ENCODE peak calls at places on chromosomes 12 and 14, in four cellular contexts. I, T, C and X are unnamed samples.

GRCh38 chr12:115640929-115641328 is 636.6 kb downstream of the MED13L start:
- DNase-seq in I (no peak), C (no peak), T (no peak), X (no peak)

GRCh38 chr14:53055003-53055402 is 98.1 kb downstream of the DDHD1 start:
- DNase-seq in C (no peak), T (peak), I (peak), X (peak)

GRCh38 chr14:23514009-23514962 is 37.3 kb downstream of the ZFHX2 start:
- DNase-seq in C (no peak), T (no peak), I (no peak), X (no peak)

GRCh38 chr12:21826549-21826940 is 52.0 kb upstream of the KCNJ8 start:
- DNase-seq in I (no peak), C (no peak), T (no peak), X (no peak)

GRCh38 chr14:39229222-39229543 is 4.5 kb upstream of the MIA2 start:
- DNase-seq in T (no peak), C (no peak), I (peak), X (no peak)

GRCh38 chr14:43778956-43779639 is 728.0 kb downstream of the FSCB start:
- DNase-seq in C (no peak), T (no peak), I (no peak), X (no peak)

GRCh38 chr12:46387697-46388096 is 15.1 kb upstream of the SLC38A2 start:
- DNase-seq in T (no peak), I (peak), C (peak), X (no peak)

GRCh38 chr14:51056431-51056830 is 38.5 kb downstream of the TRIM9 start:
- DNase-seq in T (no peak), I (no peak), C (no peak), X (no peak)

GRCh38 chr14:53412819-53413664 is 259.9 kb upstream of the DDHD1 start:
- DNase-seq in T (peak), I (peak), C (peak), X (no peak)

GRCh38 chr12:58519839-58520238 is 400.5 kb downstream of the LRIG3 start:
- DNase-seq in I (no peak), C (no peak), T (no peak), X (no peak)

GRCh38 chr12:6852651-6853354 is 853 bp downstream of the USP5 start:
- DNase-seq in T (no peak), C (peak), I (peak), X (no peak)

GRCh38 chr12:65754744-65755595 is 69.3 kb upstream of the HMGA2 start:
- DNase-seq in C (peak), I (no peak), T (no peak), X (no peak)

GRCh38 chr12:53775478-53776145 is 23.8 kb upstream of the CISTR start:
- DNase-seq in I (no peak), T (no peak), C (no peak), X (no peak)

GRCh38 chr14:37599527-37600368 is 4.3 kb downstream of the TTC6 start:
- DNase-seq in C (peak), I (no peak), T (no peak), X (no peak)

GRCh38 chr14:96145116-96145864 is 59.3 kb upstream of the BDKRB2 start:
- DNase-seq in C (no peak), I (no peak), T (no peak), X (no peak)

GRCh38 chr12:108611884-108612415 is 14.1 kb upstream of the TMEM119 start:
- DNase-seq in I (peak), C (peak), T (no peak), X (peak)

GRCh38 chr14:75562048-75562447 is 16.4 kb upstream of the FLVCR2 start:
- DNase-seq in I (no peak), T (no peak), C (no peak), X (no peak)

GRCh38 chr12:79524507-79525148 is 166.1 kb downstream of the PAWR start:
- DNase-seq in I (no peak), C (no peak), T (no peak), X (no peak)

GRCh38 chr12:93186131-93186530 is 191.6 kb upstream of the NUDT4 start:
- DNase-seq in C (no peak), T (no peak), I (no peak), X (no peak)

GRCh38 chr12:114933428-114934160 is 249.6 kb upstream of the TBX3 start:
- DNase-seq in I (no peak), C (peak), T (peak), X (peak)

GRCh38 chr12:47094804-47095203 is 15.0 kb upstream of the AMIGO2 start:
- DNase-seq in I (no peak), C (no peak), T (no peak), X (no peak)

GRCh38 chr12:114794049-114794558 is 110.1 kb upstream of the TBX3 start:
- DNase-seq in I (no peak), C (no peak), T (no peak), X (no peak)

GRCh38 chr12:63991036-63991547 is 146.6 kb downstream of the SRGAP1 start:
- DNase-seq in I (no peak), C (no peak), T (no peak), X (no peak)

GRCh38 chr12:5505751-5506150 is 73.8 kb downstream of the NTF3 start:
- DNase-seq in C (peak), T (no peak), I (no peak), X (no peak)

GRCh38 chr12:38711055-38711454 is 194.3 kb downstream of the CPNE8 start:
- DNase-seq in T (no peak), C (no peak), I (no peak), X (no peak)

GRCh38 chr12:64946132-64946829 is 121.8 kb downstream of the TBC1D30 start:
- DNase-seq in T (no peak), C (no peak), I (no peak), X (no peak)

GRCh38 chr14:77979666-77980351 is 179.9 kb downstream of the ADCK1 start:
- DNase-seq in C (peak), I (peak), T (no peak), X (no peak)

GRCh38 chr12:68317047-68317667 is 15.0 kb downstream of the MDM1 start:
- DNase-seq in I (peak), C (no peak), T (no peak), X (peak)

GRCh38 chr12:2523317-2523716 is 271.5 kb upstream of the FKBP4 start:
- DNase-seq in C (no peak), I (no peak), T (no peak), X (no peak)

GRCh38 chr14:43900173-43900655 is 606.9 kb downstream of the FSCB start:
- DNase-seq in C (peak), I (no peak), T (no peak), X (no peak)

GRCh38 chr14:88426271-88426670 is 40.8 kb downstream of the SPATA7 start:
- DNase-seq in I (no peak), C (no peak), T (no peak), X (no peak)

GRCh38 chr12:98644712-98645571 is at the start of the genes APAF1 and IKBIP:
- DNase-seq in T (peak), I (peak), C (peak), X (peak)

GRCh38 chr14:56811596-56812363 is 1.5 kb upstream of the OTX2 start:
- DNase-seq in T (no peak), I (no peak), C (peak), X (no peak)
- H3K4me3 ChIP-seq in T (no peak), I (no peak), C (peak), X (no peak)

GRCh38 chr14:32932302-32932920 is 6.3 kb upstream of the NPAS3 start:
- DNase-seq in I (no peak), T (no peak), C (no peak), X (no peak)

GRCh38 chr14:32932921-32933622 is 5.6 kb upstream of the NPAS3 start:
- DNase-seq in I (no peak), T (no peak), C (peak), X (no peak)

GRCh38 chr14:32933623-32933942 is 5.1 kb upstream of the NPAS3 start:
- DNase-seq in I (no peak), C (no peak), T (no peak), X (no peak)

GRCh38 chr14:32933943-32934890 is 4.5 kb upstream of the NPAS3 start:
- DNase-seq in I (no peak), C (peak), T (no peak), X (no peak)

DNA sequence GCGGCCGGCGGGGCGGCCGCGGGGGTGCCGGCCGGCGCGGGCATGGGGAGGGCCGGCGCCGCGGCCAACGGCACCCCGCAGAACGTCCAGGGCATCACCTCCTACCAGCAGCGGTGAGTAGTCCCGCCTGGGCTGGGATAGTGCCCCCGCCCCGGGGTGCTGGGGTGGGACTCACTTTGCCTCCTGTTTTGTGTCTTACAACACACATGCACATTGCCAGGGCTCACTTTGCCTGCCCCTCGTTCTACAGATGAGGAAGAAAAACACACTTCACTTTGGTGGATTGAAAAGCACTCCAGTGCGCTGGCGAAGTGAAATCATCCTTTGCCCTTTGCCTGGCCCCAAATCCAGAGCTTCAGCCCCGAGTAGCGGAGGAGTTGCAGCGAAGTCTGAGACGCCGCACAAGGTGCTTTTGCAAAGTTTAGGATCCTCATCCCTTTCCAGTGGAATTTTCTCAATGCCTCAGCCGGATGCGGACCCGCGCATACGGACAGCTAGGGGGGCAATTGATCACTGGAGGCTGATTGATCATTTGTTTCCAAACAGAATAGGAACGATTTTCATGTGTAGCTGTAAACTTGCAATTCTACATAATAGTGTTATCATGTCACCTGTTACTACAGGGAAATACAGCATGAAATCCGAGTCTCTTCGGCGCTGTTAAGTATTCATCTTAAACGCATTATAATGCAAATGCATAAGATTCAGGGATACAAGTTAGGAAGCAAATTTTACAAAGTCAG is 3.6 kb upstream of the NPAS3 start:
- DNase-seq in T (no peak), I (no peak), C (peak), X (no peak)
- H3K4me3 ChIP-seq in T (peak), I (no peak), C (peak), X (no peak)

DNA sequence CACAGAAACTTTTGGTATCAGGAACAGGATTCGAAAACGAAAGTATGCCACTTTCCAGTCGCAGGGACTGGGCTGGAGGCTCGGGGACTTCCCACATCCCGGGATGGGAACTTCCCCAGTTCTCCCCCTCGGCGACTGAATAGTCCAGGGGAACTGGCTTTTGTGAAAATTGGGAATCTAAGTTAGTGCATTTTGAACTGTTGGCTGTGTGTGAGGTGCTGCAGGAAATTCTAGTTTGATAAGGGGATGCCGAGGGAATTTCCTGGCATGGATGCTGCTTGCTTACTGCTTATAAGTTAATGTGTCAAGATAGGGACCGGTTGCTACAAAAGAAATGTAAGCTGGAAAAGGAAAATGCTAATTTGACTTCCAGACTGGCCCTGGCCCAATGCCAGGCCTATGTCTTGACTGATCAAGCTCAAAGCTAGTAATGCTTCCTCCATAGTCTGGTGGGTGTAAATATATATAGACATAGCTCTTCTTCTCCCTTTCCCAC is 73.4 kb upstream of the EIF5 start:
- DNase-seq in C (no peak), T (no peak), I (no peak), X (no peak)
- H3K4me3 ChIP-seq in C (no peak), T (peak), I (no peak), X (peak)

GRCh38 chr14:34020014-34020413 is 69.1 kb upstream of the EGLN3 start:
- DNase-seq in C (no peak), I (no peak), T (no peak), X (no peak)

GRCh38 chr14:34018125-34018524 is 67.3 kb upstream of the EGLN3 start:
- DNase-seq in C (no peak), I (no peak), T (no peak), X (no peak)

GRCh38 chr14:34014936-34015335 is 64.1 kb upstream of the EGLN3 start:
- DNase-seq in C (no peak), I (no peak), T (no peak), X (no peak)

GRCh38 chr14:34021096-34021495 is 70.2 kb upstream of the EGLN3 start:
- DNase-seq in I (no peak), T (no peak), C (no peak), X (no peak)

GRCh38 chr14:34018564-34019244 is 67.8 kb upstream of the EGLN3 start:
- DNase-seq in C (no peak), I (no peak), T (no peak), X (no peak)
- H3K4me3 ChIP-seq in C (no peak), I (no peak), T (no peak), X (no peak)

GRCh38 chr12:751828-752672 is at the start of gene WNK1:
- DNase-seq in T (peak), I (peak), C (peak), X (peak)

GRCh38 chr12:754871-755562 is 2.6 kb downstream of the WNK1 start:
- DNase-seq in I (peak), C (no peak), T (no peak), X (no peak)

GRCh38 chr12:753401-754237 is 1.2 kb downstream of the WNK1 start:
- DNase-seq in C (peak), I (peak), T (no peak), X (no peak)

GRCh38 chr12:752673-753400 is 458 bp downstream of the WNK1 start:
- DNase-seq in I (peak), C (peak), T (no peak), X (no peak)

DNA sequence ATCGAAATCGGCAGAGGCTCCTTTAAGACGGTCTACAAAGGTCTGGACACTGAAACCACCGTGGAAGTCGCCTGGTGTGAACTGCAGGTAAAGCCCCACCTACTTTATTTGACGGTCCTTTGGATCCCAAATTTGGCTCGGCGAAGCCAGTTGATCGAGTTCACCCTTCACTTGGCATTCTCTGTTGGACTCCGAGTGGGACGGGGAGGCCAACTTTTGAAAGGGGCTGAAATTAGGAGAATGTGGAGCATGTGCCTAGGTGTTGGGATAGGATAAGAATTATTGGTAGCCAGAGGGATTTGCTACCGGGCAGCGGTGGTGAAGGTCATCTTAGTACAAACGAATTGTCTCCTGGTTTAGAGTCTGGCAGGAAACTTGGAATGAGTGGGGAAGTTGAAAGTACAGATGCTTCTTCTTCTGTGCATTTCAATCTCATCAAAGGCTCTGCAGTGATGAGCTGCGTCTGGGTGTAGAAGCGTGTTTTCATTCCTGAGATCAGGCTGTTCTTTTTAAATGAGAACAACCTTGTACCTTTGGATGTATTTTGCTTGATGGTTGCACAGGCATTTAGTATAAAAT is 1.9 kb downstream of the WNK1 start:
- DNase-seq in I (peak), T (no peak), C (no peak), X (no peak)
- H3K4me3 ChIP-seq in I (peak), T (peak), C (peak), X (peak)

DNA sequence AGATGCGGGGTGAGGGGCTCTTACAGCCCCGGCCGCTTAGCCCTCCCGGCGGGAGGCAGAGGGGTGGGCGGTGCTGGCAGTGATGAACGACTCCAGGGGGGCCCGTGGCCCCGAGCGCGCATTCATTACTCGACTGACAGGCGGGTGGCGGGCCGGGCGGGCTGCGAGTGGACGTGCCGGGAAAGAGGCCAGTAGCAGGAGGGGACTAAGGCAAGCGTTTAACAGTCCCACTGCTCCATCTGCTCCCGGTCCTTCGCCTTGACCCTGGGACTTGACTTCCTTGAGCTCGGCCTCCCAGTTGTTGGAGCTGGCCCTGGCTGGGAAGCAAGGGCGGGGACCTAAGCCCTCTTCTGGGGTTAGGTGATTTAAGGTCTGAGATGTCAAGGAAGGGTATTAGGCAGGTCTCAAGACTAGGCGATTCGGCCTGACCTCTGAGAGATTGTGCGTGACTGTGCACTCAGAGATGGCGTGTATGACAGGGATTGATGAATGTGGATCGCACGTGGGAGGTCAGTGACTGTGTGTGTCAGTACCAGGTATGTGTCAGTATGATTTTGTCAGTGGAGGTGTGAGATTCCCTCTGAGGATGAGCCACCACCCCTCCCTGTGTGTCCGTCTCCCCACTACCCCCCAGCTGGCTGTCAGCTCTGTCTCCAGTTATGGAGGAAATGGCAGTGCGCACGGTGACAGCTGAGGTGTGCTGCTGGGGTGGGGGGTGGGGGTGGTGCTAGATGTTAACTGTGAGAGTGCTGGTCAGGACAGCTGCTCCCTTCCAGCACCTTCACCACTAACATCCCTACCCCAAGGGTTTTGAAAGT is 3.6 kb upstream of the DNAJC22 start:
- DNase-seq in T (no peak), C (no peak), I (peak), X (no peak)
- H3K4me3 ChIP-seq in T (peak), C (peak), I (peak), X (peak)

GRCh38 chr12:94207467-94208432 is 59.4 kb downstream of the PLXNC1 start:
- DNase-seq in I (peak), T (no peak), C (peak), X (no peak)

GRCh38 chr12:94209240-94209639 is 60.9 kb downstream of the PLXNC1 start:
- DNase-seq in T (no peak), I (no peak), C (no peak), X (no peak)

GRCh38 chr12:94206886-94207285 is 58.5 kb downstream of the PLXNC1 start:
- DNase-seq in I (no peak), T (no peak), C (no peak), X (no peak)

GRCh38 chr12:94211011-94211410 is 62.6 kb downstream of the PLXNC1 start:
- DNase-seq in C (peak), T (no peak), I (no peak), X (no peak)

GRCh38 chr12:94208433-94208921 is 60.1 kb downstream of the PLXNC1 start:
- DNase-seq in C (peak), I (peak), T (no peak), X (no peak)
- H3K4me3 ChIP-seq in C (no peak), I (peak), T (no peak), X (no peak)

DNA sequence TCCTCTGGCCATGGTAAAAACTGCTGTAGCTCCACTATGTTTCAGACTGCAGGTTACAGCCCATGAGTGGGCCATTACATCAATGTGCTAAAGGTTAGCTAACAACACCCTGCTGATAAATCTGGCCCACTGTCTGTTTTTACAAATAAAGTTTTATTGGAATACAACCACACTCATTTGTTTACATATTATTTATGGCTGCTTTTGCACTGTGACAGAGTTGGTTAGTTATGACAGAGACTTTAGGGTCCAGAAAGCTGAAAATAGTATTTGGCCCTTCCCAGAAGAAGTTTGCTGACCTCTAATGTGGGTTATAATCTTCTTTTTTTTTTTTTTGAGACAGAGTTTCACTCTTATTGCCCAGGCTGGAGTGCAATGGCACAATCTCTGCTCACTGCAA is 134.2 kb upstream of the PWP1 start:
- DNase-seq in C (peak), I (no peak), T (no peak), X (no peak)
- H3K4me3 ChIP-seq in C (no peak), I (no peak), T (no peak), X (no peak)

GRCh38 chr14:54651649-54652048 is 84.7 kb downstream of the SAMD4A start:
- DNase-seq in C (no peak), I (no peak), T (no peak), X (no peak)
- H3K4me3 ChIP-seq in C (peak), I (no peak), T (no peak), X (peak)